ENCODE peak calls at places on chromosomes 11 and 22, in four cellular contexts. One of them, this sample, is unnamed.

GRCh38 chr11:69913591-69914285 is 94.5 kb upstream of the FGF3 start:
- DNase-seq in H9: peak; percentile 17
- DNase-seq in H1: no peak
- DNase-seq in IMR-90: no peak
- DNase-seq in this sample: no peak

GRCh38 chr11:6402561-6402981 is 12.3 kb downstream of the SMPD1 start:
- DNase-seq in H9: no peak
- DNase-seq in H1: no peak
- DNase-seq in IMR-90: peak; percentile 39
- DNase-seq in this sample: no peak

GRCh38 chr11:44018127-44018521 is 29.7 kb upstream of the ACCSL start:
- DNase-seq in H1: no peak
- DNase-seq in IMR-90: no peak
- DNase-seq in H9: peak; percentile 22
- DNase-seq in this sample: no peak

GRCh38 chr11:35340101-35340500 is 79.3 kb downstream of the SLC1A2 start:
- DNase-seq in H9: no peak
- DNase-seq in IMR-90: no peak
- DNase-seq in H1: no peak
- DNase-seq in this sample: no peak

GRCh38 chr11:86240164-86240563 is 4.4 kb upstream of the EED start:
- DNase-seq in H9: no peak
- DNase-seq in IMR-90: no peak
- DNase-seq in H1: no peak
- DNase-seq in this sample: no peak

GRCh38 chr22:33579448-33580093 is 340.7 kb downstream of the LARGE1 start:
- DNase-seq in H9: peak; percentile 82
- DNase-seq in IMR-90: peak; percentile 38
- DNase-seq in H1: peak; percentile 53
- DNase-seq in this sample: peak; percentile 88

GRCh38 chr22:45485271-45485670 is 17.4 kb upstream of the FBLN1 start:
- DNase-seq in H1: no peak
- DNase-seq in IMR-90: no peak
- DNase-seq in H9: no peak
- DNase-seq in this sample: no peak

GRCh38 chr11:65545853-65546216 is 12.3 kb downstream of the LTBP3 start:
- DNase-seq in H1: no peak
- DNase-seq in H9: no peak
- DNase-seq in IMR-90: no peak
- DNase-seq in this sample: no peak

GRCh38 chr22:46806789-46807188 is 44.3 kb downstream of the TBC1D22A start:
- DNase-seq in H9: no peak
- DNase-seq in IMR-90: no peak
- DNase-seq in H1: no peak
- DNase-seq in this sample: no peak

GRCh38 chr11:110472858-110473257 is 43.1 kb downstream of the FDX1 start:
- DNase-seq in IMR-90: peak; percentile 34
- DNase-seq in H9: no peak
- DNase-seq in H1: no peak
- DNase-seq in this sample: no peak

GRCh38 chr22:49462795-49463194 is 364.9 kb downstream of the BRD1 start:
- DNase-seq in H1: no peak
- DNase-seq in H9: no peak
- DNase-seq in IMR-90: no peak
- DNase-seq in this sample: no peak

GRCh38 chr11:46588915-46589314 is 4.9 kb downstream of the AMBRA1 start:
- DNase-seq in IMR-90: no peak
- DNase-seq in H1: no peak
- DNase-seq in H9: no peak
- DNase-seq in this sample: no peak

GRCh38 chr11:66324626-66325025 is 7.8 kb upstream of the CD248 start:
- DNase-seq in IMR-90: no peak
- DNase-seq in H9: no peak
- DNase-seq in H1: no peak
- DNase-seq in this sample: peak; percentile 53

GRCh38 chr22:23073506-23074229 is 3.3 kb downstream of the GNAZ start:
- DNase-seq in H1: no peak
- DNase-seq in IMR-90: no peak
- DNase-seq in H9: no peak
- DNase-seq in this sample: no peak

GRCh38 chr11:34165786-34166557 is 60.5 kb downstream of the NAT10 start:
- DNase-seq in IMR-90: no peak
- DNase-seq in H9: no peak
- DNase-seq in H1: no peak
- DNase-seq in this sample: peak; percentile 50

GRCh38 chr11:127106938-127107337 is 106.4 kb upstream of the KIRREL3 start:
- DNase-seq in H9: no peak
- DNase-seq in H1: no peak
- DNase-seq in IMR-90: no peak
- DNase-seq in this sample: no peak

GRCh38 chr11:3637201-3637600 is 4.6 kb downstream of the ART5 start:
- DNase-seq in IMR-90: no peak
- DNase-seq in H9: no peak
- DNase-seq in H1: no peak
- DNase-seq in this sample: no peak

GRCh38 chr11:84558085-84558905 is 1068.8 kb downstream of the DLG2 start:
- DNase-seq in IMR-90: peak; percentile 53
- DNase-seq in H1: no peak
- DNase-seq in H9: peak; percentile 34
- DNase-seq in this sample: peak; percentile 74

GRCh38 chr22:50530280-50530856 is 556 bp upstream of the TYMP start:
- DNase-seq in H1: no peak
- DNase-seq in H9: peak; percentile 41
- DNase-seq in IMR-90: peak; percentile 44
- DNase-seq in this sample: no peak

GRCh38 chr22:38501797-38502672 is 4.1 kb downstream of the DDX17 start:
- DNase-seq in H9: no peak
- DNase-seq in H1: no peak
- DNase-seq in IMR-90: no peak
- DNase-seq in this sample: no peak

GRCh38 chr22:44892803-44893730 is 116.7 kb downstream of the PHF21B start:
- DNase-seq in H1: no peak
- DNase-seq in IMR-90: no peak
- DNase-seq in H9: no peak
- DNase-seq in this sample: no peak

GRCh38 chr11:29162490-29162889 is 854.3 kb downstream of the KCNA4 start:
- DNase-seq in H9: no peak
- DNase-seq in IMR-90: no peak
- DNase-seq in H1: no peak
- DNase-seq in this sample: no peak

GRCh38 chr22:19178065-19178658 is 374 bp downstream of the SLC25A1 start:
- DNase-seq in H1: no peak
- DNase-seq in H9: no peak
- DNase-seq in IMR-90: peak; percentile 11
- DNase-seq in this sample: peak; percentile 46

GRCh38 chr11:6755303-6755952 is 16.3 kb downstream of the OR2AG2 start:
- DNase-seq in H1: no peak
- DNase-seq in H9: peak; percentile 41
- DNase-seq in IMR-90: peak; percentile 34
- DNase-seq in this sample: peak; percentile 45

GRCh38 chr11:60500276-60500935 is 7.8 kb downstream of the MS4A12 start:
- DNase-seq in IMR-90: no peak
- DNase-seq in H9: no peak
- DNase-seq in H1: peak; percentile 27
- DNase-seq in this sample: peak; percentile 53

GRCh38 chr11:84117394-84117793 is 831.2 kb upstream of the CCDC90B start:
- DNase-seq in H1: no peak
- DNase-seq in IMR-90: peak; percentile 16
- DNase-seq in H9: no peak
- DNase-seq in this sample: no peak

GRCh38 chr11:117279711-117280376 is 11.3 kb upstream of the BACE1-AS start:
- DNase-seq in H1: no peak
- DNase-seq in IMR-90: no peak
- DNase-seq in H9: no peak
- DNase-seq in this sample: peak; percentile 39

GRCh38 chr11:66020618-66021357 is 5.5 kb downstream of the CATSPER1 start:
- DNase-seq in H1: no peak
- DNase-seq in IMR-90: peak; percentile 79
- DNase-seq in H9: no peak
- DNase-seq in this sample: no peak

GRCh38 chr11:12269104-12269441 is 108.3 kb upstream of the PARVA start:
- DNase-seq in H1: no peak
- DNase-seq in H9: no peak
- DNase-seq in IMR-90: peak; percentile 68
- DNase-seq in this sample: peak; percentile 44

GRCh38 chr11:95282337-95282751 is 51.3 kb upstream of the SESN3 start:
- DNase-seq in H9: no peak
- DNase-seq in H1: no peak
- DNase-seq in IMR-90: no peak
- DNase-seq in this sample: no peak

GRCh38 chr22:26033071-26033470 is 136.2 kb upstream of the SEZ6L start:
- DNase-seq in H9: no peak
- DNase-seq in H1: no peak
- DNase-seq in IMR-90: no peak
- DNase-seq in this sample: no peak
- H4K5ac ChIP-seq in H9: no peak overlapping the region
- H4K5ac ChIP-seq in H1: no peak overlapping the region
- H4K5ac ChIP-seq in IMR-90: no peak overlapping the region
- H4K5ac ChIP-seq in this sample: no peak overlapping the region

DNA sequence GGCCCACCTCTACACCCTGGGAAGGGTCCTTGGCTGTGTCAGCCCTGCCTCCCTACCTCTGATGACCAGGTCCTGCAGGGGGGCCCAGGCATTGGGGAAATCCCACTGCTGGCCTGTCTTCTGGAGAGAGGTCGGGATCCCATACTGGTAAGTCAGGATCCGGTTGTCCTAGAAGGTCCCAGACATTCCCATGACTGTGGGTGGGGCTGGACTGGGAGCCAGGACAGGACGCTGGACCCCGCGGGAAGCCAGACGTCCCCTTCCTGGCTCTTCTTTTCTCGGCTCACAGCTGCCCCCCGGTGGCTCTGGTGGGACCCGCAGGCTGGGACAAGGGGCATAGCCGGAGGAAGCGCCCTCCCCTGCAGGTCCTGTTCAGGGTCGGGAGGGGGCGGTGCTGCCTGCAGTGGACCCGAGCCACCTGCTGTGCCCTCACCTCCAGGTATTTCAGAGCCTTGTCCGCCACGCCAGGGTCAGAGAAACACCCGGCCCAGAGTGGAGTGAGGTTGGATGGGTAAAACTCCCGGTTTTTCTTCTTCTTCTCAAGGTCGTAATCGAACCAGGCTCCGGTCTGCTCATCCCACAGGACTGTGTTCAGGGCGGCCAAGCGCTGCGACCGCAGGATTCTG is 20.0 kb downstream of the TREH start:
- DNase-seq in H1: peak; percentile 88
- DNase-seq in IMR-90: peak; percentile 71
- DNase-seq in H9: peak; percentile 96
- DNase-seq in this sample: peak; percentile 94
- H3K4ac ChIP-seq in H1: no peak overlapping the region
- H3K4ac ChIP-seq in IMR-90: peak overlapping the region; percentile 27
- H3K4ac ChIP-seq in H9: no peak overlapping the region
- H3K4ac ChIP-seq in this sample: no peak overlapping the region

GRCh38 chr11:98589975-98590374 is 430.8 kb upstream of the CNTN5 start:
- DNase-seq in IMR-90: no peak
- DNase-seq in H9: no peak
- DNase-seq in H1: no peak
- DNase-seq in this sample: no peak
- H4K5ac ChIP-seq in IMR-90: no peak overlapping the region
- H4K5ac ChIP-seq in H9: no peak overlapping the region
- H4K5ac ChIP-seq in H1: no peak overlapping the region
- H4K5ac ChIP-seq in this sample: no peak overlapping the region

GRCh38 chr11:15650105-15650938 is 535.6 kb downstream of the INSC start:
- DNase-seq in IMR-90: peak; percentile 87
- DNase-seq in H1: peak; percentile 86
- DNase-seq in H9: peak; percentile 96
- DNase-seq in this sample: peak; percentile 96
- H3K4ac ChIP-seq in IMR-90: peak overlapping the region; percentile 88
- H3K4ac ChIP-seq in H1: peak overlapping the region; percentile 16
- H3K4ac ChIP-seq in H9: no peak overlapping the region
- H3K4ac ChIP-seq in this sample: peak overlapping the region; percentile 84

GRCh38 chr11:106070606-106071005 is 6.5 kb downstream of the KBTBD3 start:
- DNase-seq in H9: no peak
- DNase-seq in H1: no peak
- DNase-seq in IMR-90: no peak
- DNase-seq in this sample: no peak
- H4K5ac ChIP-seq in H9: no peak overlapping the region
- H4K5ac ChIP-seq in H1: no peak overlapping the region
- H4K5ac ChIP-seq in IMR-90: no peak overlapping the region
- H4K5ac ChIP-seq in this sample: no peak overlapping the region

GRCh38 chr22:31086703-31087330 is 5.7 kb downstream of the SMTN start:
- DNase-seq in H1: no peak
- DNase-seq in IMR-90: no peak
- DNase-seq in H9: no peak
- DNase-seq in this sample: no peak
- H3K4ac ChIP-seq in H1: no peak overlapping the region
- H3K4ac ChIP-seq in IMR-90: no peak overlapping the region
- H3K4ac ChIP-seq in H9: no peak overlapping the region
- H3K4ac ChIP-seq in this sample: no peak overlapping the region

GRCh38 chr11:47837929-47838328 is 10.2 kb downstream of the NUP160 start:
- DNase-seq in H9: no peak
- DNase-seq in H1: no peak
- DNase-seq in IMR-90: no peak
- DNase-seq in this sample: no peak

GRCh38 chr11:47843354-47844060 is 4.6 kb downstream of the NUP160 start:
- DNase-seq in H9: no peak
- DNase-seq in IMR-90: peak; percentile 7
- DNase-seq in H1: no peak
- DNase-seq in this sample: no peak

GRCh38 chr11:47847537-47847891 is 636 bp downstream of the NUP160 start:
- DNase-seq in H1: no peak
- DNase-seq in IMR-90: no peak
- DNase-seq in H9: no peak
- DNase-seq in this sample: no peak

GRCh38 chr11:47846998-47847397 is 1.2 kb downstream of the NUP160 start:
- DNase-seq in IMR-90: no peak
- DNase-seq in H9: no peak
- DNase-seq in H1: no peak
- DNase-seq in this sample: no peak

DNA sequence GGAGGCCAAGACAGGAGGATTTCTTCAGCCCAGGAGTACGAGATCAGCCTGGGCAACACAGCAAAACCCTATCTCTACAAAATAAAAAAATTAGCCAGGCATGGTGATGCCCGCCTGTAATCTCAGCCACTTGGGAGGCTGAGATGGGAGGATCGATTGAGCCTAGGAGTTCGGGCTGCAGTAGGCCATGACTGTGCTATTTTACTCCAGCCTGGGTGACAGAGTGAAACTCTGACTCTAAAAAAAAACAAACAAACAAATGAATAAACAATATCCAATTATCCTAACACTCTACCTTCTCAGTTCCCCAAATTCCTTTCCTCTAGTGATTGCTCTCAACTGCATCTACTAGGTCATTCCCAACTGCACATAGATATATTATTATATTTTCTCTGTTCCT is 5.4 kb downstream of the NUP160 start:
- DNase-seq in IMR-90: no peak
- DNase-seq in H1: no peak
- DNase-seq in H9: no peak
- DNase-seq in this sample: no peak
- H4K5ac ChIP-seq in IMR-90: no peak overlapping the region
- H4K5ac ChIP-seq in H1: no peak overlapping the region
- H4K5ac ChIP-seq in H9: no peak overlapping the region
- H4K5ac ChIP-seq in this sample: no peak overlapping the region

This sample was measured in mesendoderm.